ENCODE peak calls at places on chromosomes 12 and 14, in five cellular contexts. Y, E, U, W and N are unnamed samples.

GRCh38 chr14:93013368-93013719 is 90.4 kb downstream of the CHGA start:
- DNase-seq in Y (no peak), E (no peak), U (no peak), W (no peak), N (no peak)

GRCh38 chr14:76726551-76726961 is 34.7 kb upstream of the VASH1 start:
- DNase-seq in Y (no peak), E (no peak), U (no peak), W (no peak), N (no peak)

GRCh38 chr12:4440187-4440941 is 5.3 kb downstream of the FGF6 start:
- DNase-seq in Y (peak), E (no peak), U (no peak), W (no peak), N (no peak)

GRCh38 chr14:93980464-93981201 is 4.3 kb upstream of the ASB2 start:
- DNase-seq in Y (no peak), E (no peak), U (no peak), W (no peak), N (peak)

GRCh38 chr14:104113631-104114420 is 24.6 kb upstream of the KIF26A start:
- DNase-seq in Y (peak), E (no peak), U (peak), W (no peak), N (peak)

GRCh38 chr12:51814311-51815088 is 34.0 kb downstream of the FIGNL2 start:
- DNase-seq in Y (no peak), E (peak), U (peak), W (no peak), N (no peak)

GRCh38 chr12:15155271-15155670 is 65.9 kb downstream of the RERG start:
- DNase-seq in Y (no peak), E (no peak), U (no peak), W (no peak), N (no peak)

GRCh38 chr14:104827173-104828055 is 26.5 kb downstream of the ZBTB42 start:
- DNase-seq in Y (no peak), E (peak), U (peak), W (no peak), N (peak)

GRCh38 chr12:79624378-79624777 is 66.4 kb downstream of the PAWR start:
- DNase-seq in Y (no peak), E (no peak), U (no peak), W (no peak), N (no peak)

GRCh38 chr12:132610051-132610759 is at the start of gene LRCOL1:
- DNase-seq in Y (no peak), E (no peak), U (peak), W (no peak), N (no peak)

GRCh38 chr14:91417983-91418386 is 365 bp upstream of the CCDC88C start:
- DNase-seq in Y (no peak), E (peak), U (no peak), W (no peak), N (no peak)

GRCh38 chr14:100692859-100693558 is 33.7 kb upstream of the DLK1 start:
- DNase-seq in Y (no peak), E (peak), U (peak), W (no peak), N (no peak)

GRCh38 chr12:102522768-102523167 is 42.4 kb upstream of the IGF1 start:
- DNase-seq in Y (no peak), E (no peak), U (no peak), W (no peak), N (no peak)

GRCh38 chr14:100524233-100524932 is 62.8 kb downstream of the BEGAIN start:
- DNase-seq in Y (no peak), E (no peak), U (peak), W (no peak), N (no peak)

GRCh38 chr14:76705214-76705613 is 56.1 kb upstream of the VASH1 start:
- DNase-seq in Y (no peak), E (no peak), U (no peak), W (no peak), N (no peak)

GRCh38 chr12:48334807-48335206 is 15.9 kb downstream of the ZNF641 start:
- DNase-seq in Y (no peak), E (no peak), U (no peak), W (no peak), N (no peak)

GRCh38 chr14:62957562-62957961 is 87.7 kb downstream of the KCNH5 start:
- DNase-seq in Y (no peak), E (no peak), U (no peak), W (no peak), N (no peak)

GRCh38 chr12:62919827-62920226 is 15.1 kb downstream of the PPM1H start:
- DNase-seq in Y (no peak), E (no peak), U (no peak), W (no peak), N (no peak)

GRCh38 chr12:57229041-57229633 is 374 bp upstream of the SHMT2 start:
- DNase-seq in Y (no peak), E (no peak), U (no peak), W (no peak), N (no peak)

GRCh38 chr12:107730942-107731341 is 30.0 kb downstream of the PRDM4 start:
- DNase-seq in Y (no peak), E (no peak), U (no peak), W (no peak), N (no peak)

GRCh38 chr12:117048585-117048904 is 50.7 kb downstream of the TESC start:
- DNase-seq in Y (no peak), E (no peak), U (no peak), W (no peak), N (no peak)

GRCh38 chr14:38079886-38080285 is 127.8 kb upstream of the SSTR1 start:
- DNase-seq in Y (no peak), E (no peak), U (no peak), W (no peak), N (no peak)

GRCh38 chr12:52246720-52247621 is 13.9 kb downstream of the KRT7 start:
- DNase-seq in Y (no peak), E (peak), U (no peak), W (no peak), N (no peak)

GRCh38 chr14:70644016-70644415 is 2.3 kb downstream of the TTC9 start:
- DNase-seq in Y (no peak), E (no peak), U (no peak), W (no peak), N (no peak)

GRCh38 chr12:108616359-108616758 is 17.3 kb downstream of the SELPLG start:
- DNase-seq in Y (no peak), E (no peak), U (peak), W (no peak), N (no peak)

GRCh38 chr12:52418576-52419110 is 12.5 kb upstream of the KRT82 start:
- DNase-seq in Y (no peak), E (no peak), U (no peak), W (no peak), N (no peak)

GRCh38 chr14:50342211-50343080 is 30.3 kb downstream of the DMAC2L start:
- DNase-seq in Y (peak), E (peak), U (no peak), W (no peak), N (no peak)

GRCh38 chr14:76497550-76498484 is 121.9 kb downstream of the ESRRB start:
- DNase-seq in Y (no peak), E (peak), U (no peak), W (no peak), N (no peak)

GRCh38 chr12:3363608-3364007 is 127.4 kb upstream of the PRMT8 start:
- DNase-seq in Y (no peak), E (no peak), U (no peak), W (no peak), N (no peak)

GRCh38 chr12:3366451-3367155 is 124.4 kb upstream of the PRMT8 start:
- DNase-seq in Y (no peak), E (no peak), U (no peak), W (no peak), N (no peak)

GRCh38 chr12:3364226-3364625 is 126.8 kb upstream of the PRMT8 start:
- DNase-seq in Y (no peak), E (no peak), U (no peak), W (no peak), N (no peak)

GRCh38 chr12:3364661-3365264 is 126.2 kb upstream of the PRMT8 start:
- DNase-seq in Y (no peak), E (no peak), U (no peak), W (no peak), N (no peak)

GRCh38 chr12:3365416-3366385 is 125.3 kb upstream of the PRMT8 start:
- DNase-seq in Y (no peak), E (no peak), U (peak), W (no peak), N (no peak)
- TF ChIP-seq CTCF in Y (no peak), E (no peak), U (no peak), W (no peak), N (no peak)

GRCh38 chr12:67442896-67443295 is 173.7 kb downstream of the CAND1 start:
- DNase-seq in Y (no peak), E (no peak), U (no peak), W (no peak), N (no peak)

GRCh38 chr12:67444542-67444941 is 175.4 kb downstream of the CAND1 start:
- DNase-seq in Y (no peak), E (no peak), U (no peak), W (no peak), N (no peak)

GRCh38 chr12:67447180-67447579 is 178.0 kb downstream of the CAND1 start:
- DNase-seq in Y (no peak), E (no peak), U (no peak), W (no peak), N (no peak)

GRCh38 chr12:67449591-67450052 is 180.5 kb downstream of the CAND1 start:
- DNase-seq in Y (no peak), E (no peak), U (no peak), W (no peak), N (no peak)

GRCh38 chr12:67446716-67447115 is 177.6 kb downstream of the CAND1 start:
- DNase-seq in Y (no peak), E (no peak), U (no peak), W (no peak), N (no peak)
- TF ChIP-seq CTCF in Y (no peak), E (no peak), U (no peak), W (no peak), N (no peak)

GRCh38 chr14:29168149-29168548 is 401.6 kb downstream of the FOXG1 start:
- DNase-seq in Y (no peak), E (no peak), U (peak), W (no peak), N (no peak)
- TF ChIP-seq CTCF in Y (no peak), E (no peak), U (no peak), W (no peak), N (no peak)

GRCh38 chr12:104164635-104165034 is 26.6 kb upstream of the NFYB start:
- DNase-seq in Y (no peak), E (no peak), U (no peak), W (no peak), N (no peak)

GRCh38 chr12:104167519-104168458 is 29.8 kb upstream of the NFYB start:
- DNase-seq in Y (no peak), E (no peak), U (no peak), W (no peak), N (no peak)

GRCh38 chr12:104166465-104166864 is 28.5 kb upstream of the NFYB start:
- DNase-seq in Y (no peak), E (no peak), U (no peak), W (no peak), N (no peak)

GRCh38 chr12:104165801-104166200 is 27.8 kb upstream of the NFYB start:
- DNase-seq in Y (no peak), E (no peak), U (no peak), W (no peak), N (no peak)

GRCh38 chr12:104163631-104164030 is 25.6 kb upstream of the NFYB start:
- DNase-seq in Y (no peak), E (no peak), U (no peak), W (no peak), N (no peak)
- TF ChIP-seq CTCF in Y (no peak), E (no peak), U (no peak), W (no peak), N (no peak)

DNA sequence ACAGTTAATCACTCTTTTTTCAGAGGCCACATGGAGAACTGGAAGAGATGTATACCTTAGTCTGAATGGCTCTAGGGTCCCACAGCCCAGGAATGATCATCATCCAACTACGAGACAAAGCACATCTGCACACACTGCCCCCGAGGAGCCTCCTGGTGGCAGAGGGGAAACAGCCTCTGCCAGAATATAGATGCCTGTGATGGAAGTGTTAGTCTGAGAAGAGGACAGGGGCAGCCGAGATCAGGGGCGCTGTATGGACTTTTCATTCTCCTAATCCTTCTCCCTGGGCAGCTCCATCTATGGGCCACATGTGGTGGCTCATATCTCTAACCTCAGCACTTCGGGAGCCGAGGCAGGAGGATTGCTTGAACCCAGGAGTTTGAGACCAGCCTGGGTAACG is 82.8 kb upstream of the CAPRIN2 start:
- DNase-seq in Y (no peak), E (peak), U (no peak), W (no peak), N (no peak)
- TF ChIP-seq CTCF in Y (no peak), E (no peak), U (no peak), W (no peak), N (peak)

GRCh38 chr14:33943081-33943480 is 7.8 kb downstream of the EGLN3 start:
- DNase-seq in Y (no peak), E (no peak), U (no peak), W (no peak), N (no peak)
- TF ChIP-seq CTCF in Y (no peak), E (no peak), U (no peak), W (no peak), N (no peak)

GRCh38 chr14:72928872-72929271 is 2.6 kb downstream of the DCAF4 start:
- DNase-seq in Y (no peak), E (no peak), U (no peak), W (no peak), N (no peak)

GRCh38 chr14:72929316-72930080 is 3.2 kb downstream of the DCAF4 start:
- DNase-seq in Y (no peak), E (no peak), U (no peak), W (no peak), N (no peak)

GRCh38 chr14:72932893-72933292 is 6.6 kb downstream of the DCAF4 start:
- DNase-seq in Y (no peak), E (no peak), U (no peak), W (no peak), N (no peak)
- TF ChIP-seq CTCF in Y (no peak), E (no peak), U (no peak), W (no peak), N (no peak)

DNA sequence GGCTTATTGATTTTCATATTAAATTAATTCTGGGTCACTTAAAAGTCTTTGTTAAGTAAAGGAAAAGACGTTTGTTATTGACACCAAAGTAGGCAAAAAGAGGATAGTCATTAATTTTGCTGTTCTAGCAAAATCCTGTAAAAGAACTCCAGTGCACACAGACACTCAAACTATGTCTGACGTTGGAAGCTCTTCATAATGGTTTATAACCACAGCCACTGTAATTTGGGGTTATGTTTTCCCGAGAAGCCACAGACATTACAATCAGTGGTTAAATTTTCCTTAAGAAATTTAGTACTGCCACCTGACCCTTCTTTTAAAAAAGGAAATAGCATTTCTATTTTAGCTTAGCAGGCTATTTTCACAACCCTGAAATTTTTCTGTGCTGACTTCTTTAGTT is 267.5 kb downstream of the CCDC91 start:
- DNase-seq in Y (no peak), E (no peak), U (no peak), W (no peak), N (no peak)
- TF ChIP-seq CTCF in Y (no peak), E (no peak), U (no peak), W (no peak), N (no peak)

DNA sequence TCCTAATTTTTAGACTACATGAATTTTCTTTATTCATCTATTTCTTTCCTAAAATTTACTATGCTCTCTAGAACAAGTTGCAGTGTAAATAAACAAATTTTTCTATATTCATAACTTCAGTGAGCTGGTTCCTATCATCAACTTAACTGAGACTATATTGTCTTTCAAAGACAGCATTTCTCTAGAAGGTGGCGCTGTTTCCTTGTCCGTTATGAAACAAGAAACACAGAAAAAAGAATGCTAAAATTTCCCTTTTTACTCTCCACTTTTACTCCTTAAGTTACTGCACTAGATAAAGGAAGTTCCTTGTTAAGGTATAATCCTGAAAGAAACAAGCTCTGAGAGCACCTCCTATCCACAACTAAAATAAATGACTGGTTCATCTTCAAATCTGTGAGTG is 8.2 kb upstream of the CLEC2A start:
- DNase-seq in Y (no peak), E (peak), U (no peak), W (no peak), N (no peak)
- TF ChIP-seq CTCF in Y (no peak), E (peak), U (no peak), W (no peak), N (peak)

GRCh38 chr14:56117765-56118610 is at the start of gene PELI2:
- DNase-seq in Y (peak), E (peak), U (peak), W (peak), N (no peak)
- TF ChIP-seq CTCF in Y (no peak), E (no peak), U (no peak), W (no peak), N (peak)